ENCODE peak calls at places on chromosomes 6 and 20, in six cellular contexts. One of them, this sample, is unnamed.

GRCh38 chr6:75486850-75487568 is 6.6 kb downstream of the FILIP1 start:
- DNase-seq in cardiac muscle cell: no peak
- DNase-seq in AG09309: no peak
- DNase-seq in tibial artery: no peak
- DNase-seq in CD14-positive monocyte: no peak
- DNase-seq in HL-60: no peak
- DNase-seq in this sample: no peak

GRCh38 chr6:25404693-25405169 is 125.6 kb downstream of the CARMIL1 start:
- DNase-seq in cardiac muscle cell: no peak
- DNase-seq in AG09309: no peak
- DNase-seq in tibial artery: no peak
- DNase-seq in CD14-positive monocyte: peak
- DNase-seq in HL-60: no peak
- DNase-seq in this sample: peak

GRCh38 chr20:48742912-48743680 is 84.7 kb downstream of the PREX1 start:
- DNase-seq in cardiac muscle cell: no peak
- DNase-seq in AG09309: no peak
- DNase-seq in tibial artery: no peak
- DNase-seq in CD14-positive monocyte: no peak
- DNase-seq in HL-60: no peak
- DNase-seq in this sample: no peak

GRCh38 chr6:30340589-30341054 is 4.3 kb upstream of the RPP21 start:
- DNase-seq in cardiac muscle cell: no peak
- DNase-seq in AG09309: no peak
- DNase-seq in tibial artery: no peak
- DNase-seq in CD14-positive monocyte: no peak
- DNase-seq in HL-60: no peak
- DNase-seq in this sample: no peak

GRCh38 chr6:157761331-157761921 is 61.6 kb upstream of the SNX9 start:
- DNase-seq in cardiac muscle cell: peak
- DNase-seq in AG09309: no peak
- DNase-seq in tibial artery: no peak
- DNase-seq in CD14-positive monocyte: no peak
- DNase-seq in HL-60: no peak
- DNase-seq in this sample: no peak

GRCh38 chr6:115972679-115973078 is 88.0 kb downstream of the FRK start:
- DNase-seq in cardiac muscle cell: peak
- DNase-seq in AG09309: no peak
- DNase-seq in tibial artery: no peak
- DNase-seq in CD14-positive monocyte: no peak
- DNase-seq in HL-60: no peak
- DNase-seq in this sample: no peak

GRCh38 chr20:50870572-50871161 is 60.6 kb downstream of the ADNP start:
- DNase-seq in cardiac muscle cell: peak
- DNase-seq in AG09309: no peak
- DNase-seq in tibial artery: no peak
- DNase-seq in CD14-positive monocyte: no peak
- DNase-seq in HL-60: no peak
- DNase-seq in this sample: no peak

GRCh38 chr6:28789553-28790083 is 134.2 kb downstream of the TRIM27 start:
- DNase-seq in cardiac muscle cell: peak
- DNase-seq in AG09309: no peak
- DNase-seq in tibial artery: no peak
- DNase-seq in CD14-positive monocyte: no peak
- DNase-seq in HL-60: peak
- DNase-seq in this sample: no peak

GRCh38 chr20:22560817-22561216 is 23.6 kb downstream of the FOXA2 start:
- DNase-seq in cardiac muscle cell: no peak
- DNase-seq in AG09309: no peak
- DNase-seq in tibial artery: no peak
- DNase-seq in CD14-positive monocyte: no peak
- DNase-seq in HL-60: no peak
- DNase-seq in this sample: no peak

GRCh38 chr6:1615651-1616420 is 6.1 kb downstream of the FOXC1 start:
- DNase-seq in cardiac muscle cell: no peak
- DNase-seq in AG09309: no peak
- DNase-seq in tibial artery: no peak
- DNase-seq in CD14-positive monocyte: no peak
- DNase-seq in HL-60: no peak
- DNase-seq in this sample: no peak

DNA sequence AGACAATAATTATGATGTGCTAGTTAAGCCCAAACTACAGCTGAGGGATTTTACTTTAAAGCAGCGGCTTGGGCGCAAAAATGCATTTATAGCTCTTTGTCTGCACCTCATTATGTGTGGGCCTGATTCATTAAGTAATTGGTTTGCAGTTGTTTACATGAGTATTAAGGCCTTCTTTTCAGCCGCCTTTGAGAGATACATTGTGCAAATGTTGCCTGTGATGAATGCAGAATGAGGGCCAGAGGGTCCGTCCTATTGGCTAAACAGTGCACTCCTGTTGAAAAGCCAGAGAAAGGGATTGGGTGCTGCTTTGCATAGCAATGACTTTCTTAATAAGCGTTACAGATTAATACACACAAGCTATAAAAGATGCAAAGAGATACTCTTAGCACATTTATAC is 68.3 kb upstream of the XRN2 start:
- DNase-seq in cardiac muscle cell: no peak
- DNase-seq in AG09309: no peak
- DNase-seq in tibial artery: no peak
- DNase-seq in CD14-positive monocyte: no peak
- DNase-seq in HL-60: no peak
- DNase-seq in this sample: no peak
- TF ChIP-seq CTCF in cardiac muscle cell: no peak
- TF ChIP-seq CTCF in AG09309: no peak
- TF ChIP-seq CTCF in tibial artery: no peak
- TF ChIP-seq CTCF in CD14-positive monocyte: no peak
- TF ChIP-seq CTCF in HL-60: no peak
- TF ChIP-seq CTCF in this sample: no peak

DNA sequence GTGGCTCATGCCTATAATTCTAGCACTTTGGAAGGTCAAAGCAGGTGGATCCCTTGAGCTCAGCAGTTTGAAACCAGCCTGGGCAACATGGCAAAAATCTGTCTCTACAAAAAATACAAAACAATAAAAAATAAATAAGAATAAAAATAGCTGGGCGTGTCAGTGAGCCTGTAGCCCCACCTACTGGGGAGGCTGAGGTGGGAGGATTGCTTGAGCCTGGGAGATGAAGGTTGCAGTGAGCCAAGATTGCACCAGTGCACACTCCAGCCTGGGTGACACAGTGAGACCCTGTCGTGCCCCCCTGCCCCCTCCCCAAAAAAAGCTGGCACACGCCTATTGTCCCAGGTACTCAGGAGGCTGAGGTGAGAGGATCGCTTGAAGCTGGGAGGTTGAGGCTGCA is 35.1 kb upstream of the SRPK1 start:
- DNase-seq in cardiac muscle cell: no peak
- DNase-seq in AG09309: no peak
- DNase-seq in tibial artery: no peak
- DNase-seq in CD14-positive monocyte: no peak
- DNase-seq in HL-60: no peak
- DNase-seq in this sample: no peak
- TF ChIP-seq CTCF in cardiac muscle cell: peak
- TF ChIP-seq CTCF in AG09309: no peak
- TF ChIP-seq CTCF in tibial artery: no peak
- TF ChIP-seq CTCF in CD14-positive monocyte: peak
- TF ChIP-seq CTCF in HL-60: no peak
- TF ChIP-seq CTCF in this sample: no peak

GRCh38 chr20:6169251-6169650 is 46.4 kb upstream of the FERMT1 start:
- DNase-seq in cardiac muscle cell: peak
- DNase-seq in AG09309: no peak
- DNase-seq in tibial artery: no peak
- DNase-seq in CD14-positive monocyte: no peak
- DNase-seq in HL-60: no peak
- DNase-seq in this sample: no peak
- TF ChIP-seq CTCF in cardiac muscle cell: peak
- TF ChIP-seq CTCF in AG09309: no peak
- TF ChIP-seq CTCF in tibial artery: no peak
- TF ChIP-seq CTCF in CD14-positive monocyte: no peak
- TF ChIP-seq CTCF in HL-60: no peak
- TF ChIP-seq CTCF in this sample: no peak

DNA sequence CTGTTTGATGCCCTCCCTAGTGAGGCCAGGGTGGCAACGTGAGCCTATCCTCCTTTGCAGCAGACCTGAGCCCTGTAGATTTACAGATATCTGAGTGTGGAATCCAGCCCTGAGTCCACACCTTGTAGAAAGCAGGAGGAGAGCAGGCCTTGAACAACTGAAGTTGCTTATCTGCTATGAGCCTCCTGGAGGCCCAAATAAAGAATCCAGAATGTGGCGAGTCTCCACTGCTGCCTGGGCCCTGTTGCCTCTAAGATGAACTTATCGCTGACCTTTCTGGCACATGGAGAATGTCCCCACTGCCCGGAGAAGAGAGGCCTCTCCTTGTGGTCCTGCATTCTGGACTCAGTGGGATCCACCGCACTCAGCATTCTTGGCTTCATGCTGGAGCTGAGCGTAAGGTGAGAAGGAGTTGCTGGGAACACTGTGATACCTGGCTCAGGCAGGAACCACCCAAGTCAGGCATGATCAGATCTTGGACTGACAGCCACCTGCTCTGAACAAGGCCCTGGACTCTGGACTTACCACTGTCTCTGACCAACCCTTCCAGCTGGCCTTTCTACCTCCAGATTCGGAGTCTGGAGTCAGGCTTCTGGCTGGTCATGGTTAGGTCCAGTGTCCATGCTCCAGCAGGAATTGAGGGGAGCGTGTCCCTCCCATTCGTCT is 5.8 kb upstream of the MANBAL start:
- DNase-seq in cardiac muscle cell: no peak
- DNase-seq in AG09309: no peak
- DNase-seq in tibial artery: no peak
- DNase-seq in CD14-positive monocyte: no peak
- DNase-seq in HL-60: no peak
- DNase-seq in this sample: no peak
- TF ChIP-seq CTCF in cardiac muscle cell: no peak
- TF ChIP-seq CTCF in AG09309: no peak
- TF ChIP-seq CTCF in tibial artery: no peak
- TF ChIP-seq CTCF in CD14-positive monocyte: no peak
- TF ChIP-seq CTCF in HL-60: no peak
- TF ChIP-seq CTCF in this sample: no peak

DNA sequence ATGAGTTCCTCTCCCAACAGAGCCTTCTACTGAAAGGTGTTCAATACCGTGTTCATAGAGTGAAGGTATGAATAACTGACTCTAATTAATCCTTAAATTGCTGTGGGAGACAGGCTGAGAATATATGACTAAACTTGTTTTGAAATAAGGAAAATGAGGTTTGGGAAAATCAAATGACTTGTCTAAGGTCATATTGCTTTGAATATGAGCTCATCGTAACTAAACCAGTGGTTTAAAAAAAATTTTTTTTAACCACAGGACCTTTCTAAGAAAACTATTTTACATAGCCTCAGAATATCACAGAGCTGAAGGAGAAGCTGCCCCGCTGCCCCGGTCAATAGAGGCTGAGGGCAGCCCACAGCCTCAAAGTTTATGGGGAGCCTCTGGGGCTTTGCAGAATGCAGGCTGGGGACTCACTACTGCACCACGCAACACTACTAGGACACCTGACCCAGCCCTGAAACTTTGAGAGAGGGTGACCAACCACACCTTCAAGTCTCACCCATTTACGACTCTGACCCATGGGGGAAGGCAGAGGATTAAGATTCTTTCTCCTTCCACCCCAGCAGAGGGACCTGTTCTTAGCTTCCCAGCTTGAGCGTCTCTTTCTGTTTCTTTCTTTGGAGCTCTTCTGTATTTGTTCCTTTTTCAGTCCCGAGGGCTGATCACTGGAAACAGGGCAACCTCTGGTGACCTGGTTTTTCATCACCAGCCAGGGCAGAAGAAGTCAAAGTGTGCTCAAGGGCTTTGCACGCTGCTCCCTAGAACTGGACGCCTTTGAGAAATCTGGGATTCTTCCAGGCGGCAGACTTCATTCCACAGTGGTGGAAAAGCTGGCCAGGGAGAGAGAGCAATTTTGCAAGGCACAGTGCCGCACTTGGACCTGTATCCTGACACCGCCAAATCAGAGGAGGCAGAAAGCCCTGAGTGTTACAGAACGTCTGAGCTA is 220.2 kb downstream of the ATXN1 start:
- DNase-seq in cardiac muscle cell: peak
- DNase-seq in AG09309: no peak
- DNase-seq in tibial artery: peak
- DNase-seq in CD14-positive monocyte: no peak
- DNase-seq in HL-60: no peak
- DNase-seq in this sample: no peak
- TF ChIP-seq CTCF in cardiac muscle cell: peak
- TF ChIP-seq CTCF in AG09309: peak
- TF ChIP-seq CTCF in tibial artery: peak
- TF ChIP-seq CTCF in CD14-positive monocyte: no peak
- TF ChIP-seq CTCF in HL-60: no peak
- TF ChIP-seq CTCF in this sample: no peak

GRCh38 chr6:138291849-138292181 is 73.5 kb upstream of the PBOV1 start:
- DNase-seq in cardiac muscle cell: no peak
- DNase-seq in AG09309: no peak
- DNase-seq in tibial artery: no peak
- DNase-seq in CD14-positive monocyte: no peak
- DNase-seq in HL-60: no peak
- DNase-seq in this sample: no peak

GRCh38 chr6:138290563-138290962 is 72.3 kb upstream of the PBOV1 start:
- DNase-seq in cardiac muscle cell: no peak
- DNase-seq in AG09309: no peak
- DNase-seq in tibial artery: no peak
- DNase-seq in CD14-positive monocyte: no peak
- DNase-seq in HL-60: no peak
- DNase-seq in this sample: no peak

GRCh38 chr6:138291036-138291848 is 73.0 kb upstream of the PBOV1 start:
- DNase-seq in cardiac muscle cell: no peak
- DNase-seq in AG09309: no peak
- DNase-seq in tibial artery: no peak
- DNase-seq in CD14-positive monocyte: no peak
- DNase-seq in HL-60: no peak
- DNase-seq in this sample: no peak

GRCh38 chr6:138287144-138287955 is 69.1 kb upstream of the PBOV1 start:
- DNase-seq in cardiac muscle cell: peak
- DNase-seq in AG09309: no peak
- DNase-seq in tibial artery: no peak
- DNase-seq in CD14-positive monocyte: no peak
- DNase-seq in HL-60: peak
- DNase-seq in this sample: no peak

DNA sequence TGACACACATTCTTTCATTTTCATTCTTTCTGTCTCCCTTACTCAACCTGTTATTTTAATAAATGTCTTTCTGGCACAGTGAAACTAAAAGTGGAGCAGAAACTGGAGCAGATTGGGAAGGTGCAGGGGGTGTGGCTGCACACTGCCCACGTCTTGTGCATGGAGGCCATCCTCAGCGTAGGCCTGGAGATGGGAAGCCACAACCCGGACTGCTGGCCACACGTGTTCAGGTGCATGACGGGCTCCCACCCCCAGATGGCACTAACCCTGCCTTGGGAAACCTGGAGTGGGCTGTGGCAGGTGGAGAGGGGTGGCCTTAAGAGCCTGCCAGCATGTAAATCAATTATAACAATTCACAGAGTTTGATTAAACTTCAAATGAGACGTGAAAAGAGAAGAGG is 71.4 kb upstream of the PBOV1 start:
- DNase-seq in cardiac muscle cell: no peak
- DNase-seq in AG09309: no peak
- DNase-seq in tibial artery: no peak
- DNase-seq in CD14-positive monocyte: no peak
- DNase-seq in HL-60: no peak
- DNase-seq in this sample: no peak
- TF ChIP-seq CTCF in cardiac muscle cell: peak
- TF ChIP-seq CTCF in AG09309: no peak
- TF ChIP-seq CTCF in tibial artery: no peak
- TF ChIP-seq CTCF in CD14-positive monocyte: no peak
- TF ChIP-seq CTCF in HL-60: no peak
- TF ChIP-seq CTCF in this sample: no peak